ENCODE peak calls at places on chromosomes 1 and 21, in ten cellular contexts. Z is PC-9, K is osteoblast, I is keratinocyte, D is SK-N-MC, L is caudate nucleus, A is pancreas, N is tibial artery, M is neural progenitor cell, C is iPS DF 6.9. F is an unnamed sample.

GRCh38 chr1:47875831-47876586 is 121.2 kb downstream of the TRABD2B start:
- DNase-seq in Z (no peak), K (no peak), I (no peak), D (no peak), L (no peak), A (no peak), N (no peak), M (no peak), C (no peak), F (peak; percentile 64)

GRCh38 chr1:119544165-119544762 is 37.3 kb downstream of the HSD3B1 start:
- DNase-seq in Z (peak; percentile 7), K (no peak), I (no peak), D (no peak), L (no peak), A (no peak), N (no peak), M (peak; percentile 28), C (peak; percentile 25), F (no peak)

GRCh38 chr21:42797522-42797921 is 81.8 kb downstream of the WDR4 start:
- DNase-seq in Z (no peak), K (no peak), I (no peak), D (no peak), L (no peak), A (no peak), N (no peak), M (no peak), C (no peak), F (no peak)

GRCh38 chr21:17613242-17613676 is 558 bp upstream of the BTG3 start:
- DNase-seq in Z (peak; percentile 9), K (peak; percentile 42), I (no peak), D (no peak), L (no peak), A (peak; percentile 58), N (peak; percentile 55), M (no peak), C (no peak), F (no peak)

GRCh38 chr21:16588433-16588860 is 858.7 kb downstream of the USP25 start:
- DNase-seq in Z (peak; percentile 64), K (peak; percentile 86), I (peak; percentile 25), D (no peak), L (peak; percentile 83), A (peak; percentile 41), N (peak; percentile 78), M (peak; percentile 75), C (no peak), F (no peak)

GRCh38 chr1:241603626-241604337 is 36.4 kb downstream of the CHML start:
- DNase-seq in Z (no peak), K (no peak), I (no peak), D (no peak), L (no peak), A (no peak), N (no peak), M (no peak), C (no peak), F (no peak)

GRCh38 chr1:92482665-92483441 is 3.9 kb downstream of the GFI1 start:
- DNase-seq in Z (peak; percentile 16), K (peak; percentile 88), I (no peak), D (no peak), L (no peak), A (peak; percentile 82), N (no peak), M (peak; percentile 58), C (no peak), F (no peak)

GRCh38 chr1:50976890-50977574 is 7.0 kb downstream of the CDKN2C start:
- DNase-seq in Z (no peak), K (peak; percentile 90), I (no peak), D (no peak), L (no peak), A (no peak), N (peak; percentile 35), M (peak; percentile 48), C (no peak), F (peak; percentile 96)

GRCh38 chr1:245679796-245680195 is 525.0 kb downstream of the KIF26B start:
- DNase-seq in Z (no peak), K (no peak), I (no peak), D (no peak), L (no peak), A (no peak), N (no peak), M (no peak), C (no peak), F (peak; percentile 34)

GRCh38 chr1:172040466-172040865 is 199.2 kb downstream of the DNM3 start:
- DNase-seq in Z (peak; percentile 34), K (no peak), I (peak; percentile 61), D (no peak), L (no peak), A (no peak), N (no peak), M (no peak), C (no peak), F (peak; percentile 66)

GRCh38 chr21:38819051-38819718 is 13.5 kb downstream of the ETS2 start:
- DNase-seq in Z (no peak), K (no peak), I (no peak), D (no peak), L (no peak), A (no peak), N (no peak), M (no peak), C (no peak), F (peak; percentile 36)

GRCh38 chr21:38821959-38822682 is 16.4 kb downstream of the ETS2 start:
- DNase-seq in Z (no peak), K (no peak), I (no peak), D (no peak), L (no peak), A (no peak), N (no peak), M (no peak), C (no peak), F (no peak)

GRCh38 chr21:38819719-38820147 is 14.0 kb downstream of the ETS2 start:
- DNase-seq in Z (peak; percentile 82), K (peak; percentile 82), I (no peak), D (no peak), L (no peak), A (no peak), N (no peak), M (no peak), C (no peak), F (peak; percentile 91)

GRCh38 chr21:38821248-38821647 is 15.5 kb downstream of the ETS2 start:
- DNase-seq in Z (no peak), K (no peak), I (no peak), D (no peak), L (no peak), A (no peak), N (no peak), M (no peak), C (no peak), F (no peak)

GRCh38 chr21:38820471-38821239 is 14.9 kb downstream of the ETS2 start:
- DNase-seq in Z (no peak), K (no peak), I (no peak), D (no peak), L (no peak), A (no peak), N (no peak), M (no peak), C (no peak), F (no peak)
- H3K27ac ChIP-seq in Z (peak overlapping the region; percentile 91), K (no peak overlapping the region), I (peak overlapping the region; percentile 81), D (no peak overlapping the region), L (peak overlapping the region; percentile 44), A (no peak overlapping the region), N (peak overlapping the region; percentile 86), M (no peak overlapping the region), C (no peak overlapping the region), F (peak overlapping the region; percentile 63)

GRCh38 chr1:211650922-211651303 is 24.5 kb downstream of the NEK2 start:
- DNase-seq in Z (no peak), K (no peak), I (no peak), D (no peak), L (no peak), A (no peak), N (no peak), M (no peak), C (no peak), F (no peak)

GRCh38 chr1:211652371-211652770 is 23.1 kb downstream of the NEK2 start:
- DNase-seq in Z (no peak), K (no peak), I (no peak), D (no peak), L (no peak), A (no peak), N (no peak), M (no peak), C (no peak), F (no peak)

GRCh38 chr1:211654838-211655787 is 20.3 kb downstream of the NEK2 start:
- DNase-seq in Z (peak; percentile 85), K (peak; percentile 45), I (no peak), D (no peak), L (peak; percentile 79), A (peak; percentile 93), N (peak; percentile 88), M (peak; percentile 93), C (peak; percentile 72), F (peak; percentile 69)

GRCh38 chr1:211653907-211654553 is 21.4 kb downstream of the NEK2 start:
- DNase-seq in Z (no peak), K (peak; percentile 37), I (no peak), D (no peak), L (no peak), A (no peak), N (no peak), M (peak; percentile 9), C (no peak), F (peak; percentile 41)

DNA sequence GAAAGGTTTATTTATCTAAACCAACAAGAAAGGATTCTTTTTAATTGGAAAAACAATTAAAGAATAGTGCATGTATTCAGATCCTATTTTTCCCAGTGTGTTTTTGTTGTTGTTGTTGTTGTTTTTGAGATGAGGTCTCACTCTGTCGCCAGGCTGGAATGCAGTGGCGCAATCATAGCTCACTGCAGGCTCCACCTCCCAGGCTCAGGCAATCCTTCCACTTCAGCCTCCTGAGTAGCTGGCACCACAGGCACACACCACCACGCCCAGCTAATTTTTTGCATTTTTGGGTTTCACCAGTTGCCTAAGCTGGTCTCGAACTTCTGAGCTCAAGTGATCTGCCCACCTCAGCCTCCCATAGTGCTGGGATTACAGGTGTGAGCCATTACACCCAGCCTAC is 22.1 kb downstream of the NEK2 start:
- DNase-seq in Z (no peak), K (no peak), I (no peak), D (no peak), L (no peak), A (no peak), N (no peak), M (no peak), C (no peak), F (no peak)
- H3K27ac ChIP-seq in Z (peak overlapping the region; percentile 94), K (no peak overlapping the region), I (no peak overlapping the region), D (no peak overlapping the region), L (no peak overlapping the region), A (no peak overlapping the region), N (no peak overlapping the region), M (no peak overlapping the region), C (no peak overlapping the region), F (peak overlapping the region; percentile 4)

GRCh38 chr1:229272164-229273158 is 1.6 kb downstream of the RAB4A start:
- DNase-seq in Z (no peak), K (no peak), I (no peak), D (no peak), L (no peak), A (no peak), N (no peak), M (no peak), C (no peak), F (no peak)
- H3K27ac ChIP-seq in Z (no peak overlapping the region), K (peak overlapping the region; percentile 20), I (peak overlapping the region; percentile 75), D (no peak overlapping the region), L (peak overlapping the region; percentile 82), A (peak overlapping the region; percentile 91), N (peak overlapping the region; percentile 74), M (no peak overlapping the region), C (no peak overlapping the region), F (no peak overlapping the region)

DNA sequence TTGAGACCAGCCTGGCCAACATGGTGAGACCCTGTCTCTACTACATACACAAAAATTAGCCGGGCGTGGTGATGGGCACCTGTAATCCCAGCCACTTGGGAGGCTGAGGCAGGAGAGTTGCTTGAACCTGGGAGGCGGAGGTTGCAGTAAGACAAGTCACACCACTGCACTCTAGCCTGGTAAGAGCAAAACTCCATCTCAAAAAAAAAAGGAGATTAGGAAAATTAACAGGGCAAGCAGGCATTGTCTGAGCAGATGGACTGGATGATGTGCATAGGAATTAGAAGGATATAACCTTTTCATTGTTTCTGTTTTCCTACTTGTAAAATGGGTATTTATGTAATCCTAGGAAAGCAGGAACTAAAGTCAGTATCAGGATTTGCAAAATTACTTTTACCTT is 15.6 kb downstream of the TARDBP start:
- DNase-seq in Z (no peak), K (no peak), I (no peak), D (no peak), L (no peak), A (no peak), N (no peak), M (no peak), C (no peak), F (no peak)
- H3K27ac ChIP-seq in Z (no peak overlapping the region), K (no peak overlapping the region), I (no peak overlapping the region), D (no peak overlapping the region), L (no peak overlapping the region), A (no peak overlapping the region), N (no peak overlapping the region), M (no peak overlapping the region), C (no peak overlapping the region), F (no peak overlapping the region)